ENCODE peak calls at places on chromosomes 5 and 9, in eight cellular contexts. U is neuronal stem cell, P is HS-5, L is stromal cell of bone marrow, F is iris pigment epithelial cell, V is left ventricle myocardium inferior, Y is GM13977, Q is NCI-H1417. O is an unnamed sample.

GRCh38 chr5:77133061-77133758 is 46.1 kb upstream of the ZBED3 start:
- DNase-seq in U (no peak), L (peak), Y (no peak), Q (no peak), P (peak), F (peak), V (peak), O (peak)

GRCh38 chr9:7211657-7212056 is 453.9 kb downstream of the KDM4C start:
- DNase-seq in U (no peak), V (no peak), P (no peak), Y (no peak), L (no peak), Q (no peak), F (no peak), O (no peak)

GRCh38 chr9:131167146-131167692 is 41.8 kb downstream of the NUP214 start:
- DNase-seq in L (no peak), Y (no peak), F (no peak), P (no peak), U (no peak), Q (no peak), V (no peak), O (no peak)

GRCh38 chr5:102958481-102959011 is 161.4 kb downstream of the GIN1 start:
- DNase-seq in P (no peak), V (no peak), F (peak), L (peak), Q (no peak), U (no peak), Y (no peak), O (no peak)

GRCh38 chr5:107135391-107135790 is 535.3 kb downstream of the EFNA5 start:
- DNase-seq in P (peak), L (peak), U (no peak), Q (no peak), F (peak), Y (no peak), V (no peak), O (no peak)

GRCh38 chr9:115002371-115003120 is 72.2 kb upstream of the TNFSF8 start:
- DNase-seq in P (no peak), Y (no peak), L (no peak), F (no peak), U (no peak), Q (peak), V (no peak), O (no peak)

GRCh38 chr5:32707394-32707997 is 3.6 kb upstream of the NPR3 start:
- DNase-seq in U (peak), F (peak), Q (no peak), L (no peak), P (no peak), V (no peak), Y (peak), O (no peak)

GRCh38 chr9:138050472-138051330 is 173.1 kb downstream of the CACNA1B start:
- DNase-seq in U (no peak), Q (no peak), L (no peak), P (no peak), Y (no peak), F (no peak), V (no peak), O (no peak)

GRCh38 chr5:141369994-141370848 is at the start of gene PCDHGB3:
- DNase-seq in Q (no peak), P (no peak), V (peak), U (no peak), Y (peak), F (peak), L (peak), O (no peak)

GRCh38 chr5:179803651-179804598 is 2.7 kb downstream of the MGAT4B start:
- DNase-seq in F (no peak), Y (peak), L (no peak), P (no peak), U (no peak), V (no peak), Q (peak), O (no peak)

GRCh38 chr5:52709171-52709925 is 78.4 kb upstream of the ITGA1 start:
- DNase-seq in U (no peak), Y (peak), P (no peak), F (peak), L (no peak), V (no peak), Q (no peak), O (no peak)

GRCh38 chr9:126295936-126296600 is 30.6 kb upstream of the MVB12B start:
- DNase-seq in Q (no peak), V (no peak), Y (no peak), P (no peak), U (no peak), F (no peak), L (no peak), O (peak)

GRCh38 chr9:124022201-124023121 is 10.9 kb downstream of the LHX2 start:
- DNase-seq in V (no peak), L (no peak), Q (no peak), P (no peak), Y (peak), F (no peak), U (no peak), O (no peak)

GRCh38 chr5:179373101-179373934 is 28.1 kb upstream of the ADAMTS2 start:
- DNase-seq in Q (no peak), L (no peak), P (no peak), V (no peak), F (no peak), Y (no peak), U (no peak), O (no peak)

GRCh38 chr5:173025651-173026050 is 30.5 kb upstream of the CREBRF start:
- DNase-seq in Y (no peak), P (no peak), V (no peak), Q (no peak), L (no peak), F (no peak), U (no peak), O (no peak)

GRCh38 chr5:59725393-59725768 is 168.1 kb downstream of the PDE4D start:
- DNase-seq in V (no peak), P (no peak), U (no peak), Y (no peak), L (no peak), F (peak), Q (no peak), O (no peak)

GRCh38 chr5:127893232-127893631 is 190.0 kb downstream of the CCDC192 start:
- DNase-seq in U (no peak), L (no peak), V (no peak), Y (no peak), Q (no peak), P (no peak), F (no peak), O (no peak)

GRCh38 chr5:5315068-5315835 is 107.2 kb upstream of the ICE1 start:
- DNase-seq in Q (no peak), F (no peak), L (no peak), P (no peak), V (no peak), Y (no peak), U (no peak), O (no peak)

GRCh38 chr9:77374266-77374665 is 196.9 kb downstream of the VPS13A start:
- DNase-seq in P (no peak), Y (no peak), L (no peak), Q (no peak), V (no peak), F (peak), U (no peak), O (no peak)

GRCh38 chr5:64074533-64074932 is 91.1 kb upstream of the RNF180 start:
- DNase-seq in U (peak), L (peak), Q (peak), V (no peak), Y (peak), F (peak), P (peak), O (peak)

GRCh38 chr9:135068776-135069415 is 18.6 kb upstream of the OLFM1 start:
- DNase-seq in F (no peak), V (no peak), L (no peak), U (no peak), P (no peak), Q (no peak), Y (no peak), O (no peak)

GRCh38 chr5:155004138-155004744 is 9.3 kb upstream of the KIF4B start:
- DNase-seq in U (no peak), V (no peak), L (no peak), Q (no peak), F (peak), P (no peak), Y (no peak), O (no peak)

GRCh38 chr9:89428901-89429890 is 68.7 kb downstream of the SEMA4D start:
- DNase-seq in U (no peak), F (no peak), Q (no peak), Y (no peak), V (no peak), P (no peak), L (no peak), O (no peak)

GRCh38 chr5:57370376-57370775 is 112.2 kb downstream of the ACTBL2 start:
- DNase-seq in L (no peak), F (no peak), Q (no peak), P (no peak), U (no peak), Y (no peak), V (no peak), O (no peak)

GRCh38 chr5:177366528-177367322 is 9.0 kb downstream of the RGS14 start:
- DNase-seq in F (peak), U (peak), P (no peak), L (no peak), V (peak), Y (no peak), Q (peak), O (no peak)

GRCh38 chr9:72371151-72371550 is 6.1 kb upstream of the ZFAND5 start:
- DNase-seq in V (no peak), Q (no peak), Y (no peak), P (no peak), L (no peak), F (no peak), U (no peak), O (no peak)

GRCh38 chr5:77145666-77146065 is 58.6 kb upstream of the ZBED3 start:
- DNase-seq in P (no peak), Q (no peak), Y (no peak), L (peak), V (no peak), U (no peak), F (peak), O (no peak)

GRCh38 chr9:137200311-137201204 is at the start of gene TPRN:
- DNase-seq in Q (peak), F (peak), V (peak), P (peak), Y (peak), L (peak), U (peak), O (peak)

GRCh38 chr9:105154723-105155191 is 89.7 kb upstream of the SLC44A1 start:
- DNase-seq in Q (no peak), V (no peak), P (no peak), L (peak), Y (no peak), U (no peak), F (peak), O (no peak)

GRCh38 chr5:174176511-174176910 is 131.0 kb downstream of the NSG2 start:
- DNase-seq in V (no peak), Q (no peak), L (no peak), P (no peak), U (no peak), F (no peak), Y (no peak), O (no peak)

GRCh38 chr5:134769206-134769605 is 10.6 kb downstream of the DDX46 start:
- DNase-seq in F (peak), P (peak), U (no peak), V (no peak), Y (no peak), Q (no peak), L (peak), O (no peak)

GRCh38 chr5:4758550-4758949 is 381.6 kb upstream of the ADAMTS16 start:
- DNase-seq in Y (no peak), F (no peak), Q (peak), L (no peak), U (no peak), P (no peak), V (no peak), O (no peak)

GRCh38 chr5:78293856-78294249 is 645 bp downstream of the AP3B1 start:
- DNase-seq in Y (no peak), V (no peak), P (no peak), U (peak), Q (no peak), F (peak), L (no peak), O (no peak)

GRCh38 chr9:3028535-3028934 is 184.6 kb upstream of the PUM3 start:
- DNase-seq in Q (no peak), P (no peak), L (no peak), V (no peak), F (peak), Y (no peak), U (no peak), O (no peak)

GRCh38 chr9:134179918-134180785 is 15.8 kb upstream of the RNU6ATAC start:
- DNase-seq in Q (no peak), U (no peak), V (no peak), Y (no peak), P (no peak), L (no peak), F (no peak), O (no peak)

GRCh38 chr5:97041239-97041638 is 101.2 kb downstream of the LIX1 start:
- DNase-seq in L (no peak), Y (no peak), V (no peak), F (no peak), U (no peak), Q (no peak), P (no peak), O (no peak)

O was measured in keratinocyte.